ENCODE peak calls at places on chromosomes 16 and 17, in four cellular contexts. One of them, this sample, is unnamed.

GRCh38 chr16:66250686-66251405 is 115.6 kb upstream of the CDH5 start:
- DNase-seq in fibroblast of lung: peak
- DNase-seq in testis: peak
- DNase-seq in esophagus muscularis mucosa: peak
- DNase-seq in this sample: peak

GRCh38 chr17:9937164-9937835 is 32.2 kb upstream of the RCVRN start:
- DNase-seq in fibroblast of lung: peak
- DNase-seq in testis: peak
- DNase-seq in esophagus muscularis mucosa: no peak
- DNase-seq in this sample: no peak

GRCh38 chr16:75491876-75492275 is 3.4 kb downstream of the CHST6 start:
- DNase-seq in fibroblast of lung: no peak
- DNase-seq in testis: no peak
- DNase-seq in esophagus muscularis mucosa: no peak
- DNase-seq in this sample: no peak

GRCh38 chr17:4960279-4960922 is 7.2 kb downstream of the SPAG7 start:
- DNase-seq in fibroblast of lung: no peak
- DNase-seq in testis: no peak
- DNase-seq in esophagus muscularis mucosa: no peak
- DNase-seq in this sample: no peak

GRCh38 chr17:37519241-37519985 is 29.7 kb downstream of the DUSP14 start:
- DNase-seq in fibroblast of lung: peak
- DNase-seq in testis: no peak
- DNase-seq in esophagus muscularis mucosa: no peak
- DNase-seq in this sample: no peak

GRCh38 chr17:44376124-44376523 is 12.5 kb upstream of the FAM171A2 start:
- DNase-seq in fibroblast of lung: no peak
- DNase-seq in testis: peak
- DNase-seq in esophagus muscularis mucosa: no peak
- DNase-seq in this sample: no peak

GRCh38 chr16:84718-85452 is 6.9 kb downstream of the MPG start:
- DNase-seq in fibroblast of lung: peak
- DNase-seq in testis: no peak
- DNase-seq in esophagus muscularis mucosa: no peak
- DNase-seq in this sample: peak

GRCh38 chr17:11720816-11721215 is 122.5 kb downstream of the DNAH9 start:
- DNase-seq in fibroblast of lung: no peak
- DNase-seq in testis: no peak
- DNase-seq in esophagus muscularis mucosa: peak
- DNase-seq in this sample: no peak

GRCh38 chr16:1877089-1877488 is 5.1 kb upstream of the MEIOB start:
- DNase-seq in fibroblast of lung: no peak
- DNase-seq in testis: no peak
- DNase-seq in esophagus muscularis mucosa: no peak
- DNase-seq in this sample: no peak

GRCh38 chr17:28747801-28748750 is 4.3 kb downstream of the TRAF4 start:
- DNase-seq in fibroblast of lung: no peak
- DNase-seq in testis: no peak
- DNase-seq in esophagus muscularis mucosa: no peak
- DNase-seq in this sample: no peak

GRCh38 chr16:21301168-21301894 is 23.2 kb upstream of the CRYM start:
- DNase-seq in fibroblast of lung: peak
- DNase-seq in testis: peak
- DNase-seq in esophagus muscularis mucosa: no peak
- DNase-seq in this sample: peak

GRCh38 chr17:45338023-45338781 is 21.4 kb upstream of the MAP3K14 start:
- DNase-seq in fibroblast of lung: no peak
- DNase-seq in testis: no peak
- DNase-seq in esophagus muscularis mucosa: no peak
- DNase-seq in this sample: no peak

GRCh38 chr16:49473131-49473530 is 99.5 kb downstream of the C16orf78 start:
- DNase-seq in fibroblast of lung: no peak
- DNase-seq in testis: peak
- DNase-seq in esophagus muscularis mucosa: no peak
- DNase-seq in this sample: no peak

GRCh38 chr16:78684655-78685400 is 585.4 kb downstream of the WWOX start:
- DNase-seq in fibroblast of lung: peak
- DNase-seq in testis: no peak
- DNase-seq in esophagus muscularis mucosa: no peak
- DNase-seq in this sample: peak

GRCh38 chr16:53417011-53417410 is 17.3 kb upstream of the RBL2 start:
- DNase-seq in fibroblast of lung: peak
- DNase-seq in testis: no peak
- DNase-seq in esophagus muscularis mucosa: no peak
- DNase-seq in this sample: no peak

GRCh38 chr17:79593636-79594035 is 17.2 kb downstream of the RBFOX3 start:
- DNase-seq in fibroblast of lung: no peak
- DNase-seq in testis: no peak
- DNase-seq in esophagus muscularis mucosa: no peak
- DNase-seq in this sample: no peak

GRCh38 chr16:82260212-82260795 is 90.3 kb upstream of the MPHOSPH6 start:
- DNase-seq in fibroblast of lung: no peak
- DNase-seq in testis: no peak
- DNase-seq in esophagus muscularis mucosa: no peak
- DNase-seq in this sample: no peak

GRCh38 chr16:83983491-83983890 is 15.4 kb downstream of the NECAB2 start:
- DNase-seq in fibroblast of lung: peak
- DNase-seq in testis: no peak
- DNase-seq in esophagus muscularis mucosa: no peak
- DNase-seq in this sample: no peak

GRCh38 chr17:38825762-38826247 is 684 bp upstream of the CWC25 start:
- DNase-seq in fibroblast of lung: no peak
- DNase-seq in testis: no peak
- DNase-seq in esophagus muscularis mucosa: no peak
- DNase-seq in this sample: no peak

GRCh38 chr16:2206780-2207433 is 1.7 kb downstream of the MLST8 start:
- DNase-seq in fibroblast of lung: no peak
- DNase-seq in testis: no peak
- DNase-seq in esophagus muscularis mucosa: no peak
- DNase-seq in this sample: no peak

GRCh38 chr17:34760931-34761500 is 181.6 kb downstream of the TMEM132E start:
- DNase-seq in fibroblast of lung: no peak
- DNase-seq in testis: no peak
- DNase-seq in esophagus muscularis mucosa: no peak
- DNase-seq in this sample: no peak

GRCh38 chr17:9071016-9071415 is 49.7 kb downstream of the NTN1 start:
- DNase-seq in fibroblast of lung: no peak
- DNase-seq in testis: no peak
- DNase-seq in esophagus muscularis mucosa: no peak
- DNase-seq in this sample: no peak

GRCh38 chr16:56885446-56886162 is 20.6 kb downstream of the SLC12A3 start:
- DNase-seq in fibroblast of lung: no peak
- DNase-seq in testis: no peak
- DNase-seq in esophagus muscularis mucosa: no peak
- DNase-seq in this sample: no peak

GRCh38 chr17:80195671-80196529 is 24.2 kb downstream of the SGSH start:
- DNase-seq in fibroblast of lung: no peak
- DNase-seq in testis: no peak
- DNase-seq in esophagus muscularis mucosa: no peak
- DNase-seq in this sample: no peak

GRCh38 chr17:14791221-14791620 is 473.9 kb downstream of the PMP22 start:
- DNase-seq in fibroblast of lung: no peak
- DNase-seq in testis: no peak
- DNase-seq in esophagus muscularis mucosa: no peak
- DNase-seq in this sample: no peak

GRCh38 chr17:12365805-12366204 is 299.9 kb upstream of the MYOCD start:
- DNase-seq in fibroblast of lung: peak
- DNase-seq in testis: no peak
- DNase-seq in esophagus muscularis mucosa: peak
- DNase-seq in this sample: no peak

GRCh38 chr17:15398291-15398690 is 56.9 kb upstream of the TEKT3 start:
- DNase-seq in fibroblast of lung: peak
- DNase-seq in testis: no peak
- DNase-seq in esophagus muscularis mucosa: no peak
- DNase-seq in this sample: no peak

GRCh38 chr16:49622084-49622390 is 233.9 kb downstream of the ZNF423 start:
- DNase-seq in fibroblast of lung: no peak
- DNase-seq in testis: no peak
- DNase-seq in esophagus muscularis mucosa: no peak
- DNase-seq in this sample: no peak

GRCh38 chr17:67528751-67529436 is 151.8 kb downstream of the PITPNC1 start:
- DNase-seq in fibroblast of lung: peak
- DNase-seq in testis: peak
- DNase-seq in esophagus muscularis mucosa: peak
- DNase-seq in this sample: peak

GRCh38 chr17:5832886-5833285 is 237.3 kb upstream of the WSCD1 start:
- DNase-seq in fibroblast of lung: peak
- DNase-seq in testis: no peak
- DNase-seq in esophagus muscularis mucosa: peak
- DNase-seq in this sample: no peak

GRCh38 chr16:50360033-50360778 is 8.6 kb downstream of the BRD7 start:
- DNase-seq in fibroblast of lung: peak
- DNase-seq in testis: no peak
- DNase-seq in esophagus muscularis mucosa: no peak
- DNase-seq in this sample: no peak

GRCh38 chr17:57362797-57363556 is 106.7 kb downstream of the MSI2 start:
- DNase-seq in fibroblast of lung: no peak
- DNase-seq in testis: no peak
- DNase-seq in esophagus muscularis mucosa: no peak
- DNase-seq in this sample: no peak

GRCh38 chr17:55601874-55602364 is 90.7 kb upstream of the SMIM36 start:
- DNase-seq in fibroblast of lung: no peak
- DNase-seq in testis: peak
- DNase-seq in esophagus muscularis mucosa: no peak
- DNase-seq in this sample: no peak

GRCh38 chr17:4035081-4035680 is 70.9 kb upstream of the ATP2A3 start:
- DNase-seq in fibroblast of lung: no peak
- DNase-seq in testis: no peak
- DNase-seq in esophagus muscularis mucosa: no peak
- DNase-seq in this sample: no peak

GRCh38 chr16:29958756-29959155 is 3.1 kb upstream of the TMEM219 start:
- DNase-seq in fibroblast of lung: no peak
- DNase-seq in testis: no peak
- DNase-seq in esophagus muscularis mucosa: no peak
- DNase-seq in this sample: no peak

GRCh38 chr16:73058221-73058615 is 10.3 kb upstream of the ZFHX3 start:
- DNase-seq in fibroblast of lung: peak
- DNase-seq in testis: no peak
- DNase-seq in esophagus muscularis mucosa: no peak
- DNase-seq in this sample: no peak

GRCh38 chr16:73060216-73060615 is 12.3 kb upstream of the ZFHX3 start:
- DNase-seq in fibroblast of lung: no peak
- DNase-seq in testis: no peak
- DNase-seq in esophagus muscularis mucosa: no peak
- DNase-seq in this sample: no peak

GRCh38 chr16:73058616-73059409 is 10.9 kb upstream of the ZFHX3 start:
- DNase-seq in fibroblast of lung: peak
- DNase-seq in testis: peak
- DNase-seq in esophagus muscularis mucosa: no peak
- DNase-seq in this sample: no peak

GRCh38 chr16:73060948-73061495 is 13.1 kb upstream of the ZFHX3 start:
- DNase-seq in fibroblast of lung: no peak
- DNase-seq in testis: no peak
- DNase-seq in esophagus muscularis mucosa: no peak
- DNase-seq in this sample: no peak

DNA sequence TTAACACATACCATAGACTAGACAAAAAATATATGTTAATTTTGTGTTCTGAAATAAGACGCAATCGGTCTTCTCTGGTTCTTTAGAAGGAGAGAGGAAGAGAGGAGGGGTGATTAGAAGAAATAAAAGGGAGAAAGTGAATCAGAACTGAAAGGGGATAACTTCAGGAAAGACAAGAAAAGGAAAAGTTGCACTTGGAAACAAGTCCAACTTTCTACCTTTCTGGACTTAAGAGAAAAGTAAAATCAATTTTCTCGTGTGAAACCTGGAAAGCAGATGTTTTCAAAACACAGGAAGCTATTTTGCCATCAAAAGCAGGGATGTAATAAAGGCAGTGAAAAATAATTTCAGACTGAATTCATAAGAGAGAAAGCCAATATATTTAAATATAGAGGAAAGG is 11.9 kb upstream of the ZFHX3 start:
- DNase-seq in fibroblast of lung: no peak
- DNase-seq in testis: no peak
- DNase-seq in esophagus muscularis mucosa: no peak
- DNase-seq in this sample: no peak
- H3K4me3 ChIP-seq in fibroblast of lung: peak
- H3K4me3 ChIP-seq in testis: no peak
- H3K4me3 ChIP-seq in esophagus muscularis mucosa: peak
- H3K4me3 ChIP-seq in this sample: peak

GRCh38 chr17:47652570-47652969 is 2.9 kb downstream of the KPNB1 start:
- DNase-seq in fibroblast of lung: no peak
- DNase-seq in testis: no peak
- DNase-seq in esophagus muscularis mucosa: no peak
- DNase-seq in this sample: no peak
- H3K4me3 ChIP-seq in fibroblast of lung: no peak
- H3K4me3 ChIP-seq in testis: no peak
- H3K4me3 ChIP-seq in esophagus muscularis mucosa: no peak
- H3K4me3 ChIP-seq in this sample: no peak

DNA sequence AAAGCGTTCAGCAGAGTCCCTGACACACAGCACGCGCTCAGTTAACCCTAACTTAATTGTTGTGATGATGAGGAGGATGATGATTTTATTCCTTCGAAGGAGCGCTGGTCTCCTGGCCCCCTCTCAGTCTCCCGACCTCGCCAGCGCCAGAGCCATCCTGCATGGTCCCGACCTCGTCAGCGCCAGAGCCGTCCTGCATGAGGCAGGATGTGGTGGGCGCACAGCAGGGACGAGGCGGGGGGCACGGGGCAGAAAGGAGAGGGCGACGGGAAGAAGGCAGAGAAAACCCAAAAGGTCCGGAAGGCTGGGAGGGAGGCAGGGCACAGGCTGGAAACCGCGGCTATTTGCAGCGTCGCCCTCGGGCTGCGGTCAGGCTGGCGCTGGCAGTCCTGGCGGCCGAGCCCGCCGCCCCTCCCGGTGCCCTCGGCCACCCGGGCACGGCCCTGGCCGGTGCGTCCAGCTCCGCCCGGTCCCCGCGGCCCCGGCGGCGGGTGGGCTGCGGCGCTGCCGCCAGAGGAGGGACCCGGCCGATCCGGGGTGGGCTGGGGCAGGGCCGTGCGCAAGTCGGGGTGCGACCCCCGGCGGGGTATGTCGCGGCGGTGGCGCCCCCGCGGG is 3.0 kb upstream of the TAC4 start:
- DNase-seq in fibroblast of lung: no peak
- DNase-seq in testis: no peak
- DNase-seq in esophagus muscularis mucosa: no peak
- DNase-seq in this sample: no peak
- H3K4me3 ChIP-seq in fibroblast of lung: peak
- H3K4me3 ChIP-seq in testis: peak
- H3K4me3 ChIP-seq in esophagus muscularis mucosa: peak
- H3K4me3 ChIP-seq in this sample: peak

GRCh38 chr16:12536412-12536746 is 267.3 kb downstream of the CPPED1 start:
- DNase-seq in fibroblast of lung: no peak
- DNase-seq in testis: no peak
- DNase-seq in esophagus muscularis mucosa: no peak
- DNase-seq in this sample: no peak

GRCh38 chr16:12538667-12539081 is 265.0 kb downstream of the CPPED1 start:
- DNase-seq in fibroblast of lung: peak
- DNase-seq in testis: no peak
- DNase-seq in esophagus muscularis mucosa: no peak
- DNase-seq in this sample: no peak

GRCh38 chr16:12540290-12540689 is 263.4 kb downstream of the CPPED1 start:
- DNase-seq in fibroblast of lung: no peak
- DNase-seq in testis: no peak
- DNase-seq in esophagus muscularis mucosa: no peak
- DNase-seq in this sample: no peak

GRCh38 chr16:12541672-12542071 is 262.0 kb downstream of the CPPED1 start:
- DNase-seq in fibroblast of lung: no peak
- DNase-seq in testis: no peak
- DNase-seq in esophagus muscularis mucosa: no peak
- DNase-seq in this sample: peak

GRCh38 chr16:12539185-12539929 is 264.3 kb downstream of the CPPED1 start:
- DNase-seq in fibroblast of lung: peak
- DNase-seq in testis: no peak
- DNase-seq in esophagus muscularis mucosa: no peak
- DNase-seq in this sample: no peak
- H3K4me3 ChIP-seq in fibroblast of lung: no peak
- H3K4me3 ChIP-seq in testis: no peak
- H3K4me3 ChIP-seq in esophagus muscularis mucosa: no peak
- H3K4me3 ChIP-seq in this sample: no peak